ENCODE peak calls at places on chromosomes 3 and 15, in six cellular contexts. Y is endodermal cell, I is HL-60, F is bronchial epithelial cell, T is upper lobe of left lung, S is brain microvascular endothelial cell. L is an unnamed sample.

GRCh38 chr3:110697961-110698360 is 373.7 kb upstream of the NECTIN3 start:
- DNase-seq in T (no peak), S (peak; percentile 41), Y (no peak), I (no peak), F (peak; percentile 10), L (no peak)

GRCh38 chr3:58198362-58198761 is 12.4 kb downstream of the DNASE1L3 start:
- DNase-seq in I (no peak), T (no peak), Y (no peak), S (no peak), F (peak; percentile 48), L (no peak)

GRCh38 chr3:14411988-14412387 is 9.6 kb downstream of the SLC6A6 start:
- DNase-seq in Y (peak; percentile 81), I (no peak), T (no peak), S (no peak), F (no peak), L (no peak)

GRCh38 chr3:65402597-65402996 is 636.1 kb downstream of the MAGI1 start:
- DNase-seq in S (peak; percentile 71), T (no peak), F (peak; percentile 98), Y (peak; percentile 59), I (no peak), L (no peak)

GRCh38 chr15:56757884-56758283 is 24.6 kb upstream of the ZNF280D start:
- DNase-seq in T (no peak), I (peak; percentile 37), Y (no peak), F (no peak), S (no peak), L (no peak)

GRCh38 chr3:12568747-12569146 is 11.9 kb downstream of the MKRN2 start:
- DNase-seq in T (no peak), S (no peak), Y (no peak), F (no peak), I (no peak), L (no peak)

GRCh38 chr3:4416961-4417360 is 50.1 kb downstream of the SUMF1 start:
- DNase-seq in S (peak; percentile 93), Y (no peak), F (peak; percentile 100), I (no peak), T (no peak), L (no peak)

GRCh38 chr3:6644070-6644929 is 216.6 kb upstream of the GRM7 start:
- DNase-seq in F (no peak), T (no peak), Y (no peak), I (peak; percentile 23), S (no peak), L (no peak)

GRCh38 chr15:68820205-68820588 is 498 bp downstream of the ANP32A start:
- DNase-seq in Y (peak; percentile 67), S (peak; percentile 19), F (no peak), T (peak; percentile 90), I (peak; percentile 38), L (peak; percentile 46)

GRCh38 chr3:15974647-15975046 is 176.9 kb upstream of the ANKRD28 start:
- DNase-seq in F (no peak), S (no peak), I (peak; percentile 84), Y (peak; percentile 89), T (no peak), L (no peak)

GRCh38 chr3:114640126-114640525 is 346.3 kb downstream of the TIGIT start:
- DNase-seq in T (no peak), I (no peak), F (no peak), S (no peak), Y (no peak), L (no peak)
- TF ChIP-seq CTCF in T (no peak), I (no peak), F (no peak), S (no peak), Y (no peak), L (no peak)

DNA sequence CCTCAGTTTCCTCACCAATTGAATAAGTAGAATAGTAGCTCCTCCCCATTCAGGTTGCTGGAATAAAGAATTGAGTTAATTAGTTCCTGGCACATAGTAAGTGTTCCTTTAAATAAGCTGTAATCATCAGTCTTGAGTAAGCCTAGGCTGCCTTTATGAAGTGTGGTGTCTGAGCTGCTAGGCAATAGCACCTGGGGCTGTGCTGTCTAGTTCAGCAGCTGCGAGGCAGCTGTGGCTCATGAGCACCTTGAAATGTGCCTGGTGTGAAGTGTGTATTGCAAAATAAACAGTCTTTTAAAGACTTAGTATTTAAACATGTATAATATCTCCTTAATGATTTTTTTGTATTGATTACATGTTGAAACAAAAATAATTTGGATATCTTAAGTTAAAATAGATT is 77.6 kb downstream of the TOP2B start:
- DNase-seq in T (no peak), I (no peak), F (peak; percentile 40), Y (no peak), S (no peak), L (no peak)
- TF ChIP-seq CTCF in T (no peak), I (no peak), F (no peak), Y (no peak), S (no peak), L (no peak)

GRCh38 chr3:19229086-19229485 is 80.8 kb downstream of the KCNH8 start:
- DNase-seq in Y (no peak), S (no peak), I (peak; percentile 4), F (no peak), T (no peak), L (no peak)
- TF ChIP-seq CTCF in Y (peak; percentile 60), S (no peak), I (no peak), F (no peak), T (no peak), L (no peak)

DNA sequence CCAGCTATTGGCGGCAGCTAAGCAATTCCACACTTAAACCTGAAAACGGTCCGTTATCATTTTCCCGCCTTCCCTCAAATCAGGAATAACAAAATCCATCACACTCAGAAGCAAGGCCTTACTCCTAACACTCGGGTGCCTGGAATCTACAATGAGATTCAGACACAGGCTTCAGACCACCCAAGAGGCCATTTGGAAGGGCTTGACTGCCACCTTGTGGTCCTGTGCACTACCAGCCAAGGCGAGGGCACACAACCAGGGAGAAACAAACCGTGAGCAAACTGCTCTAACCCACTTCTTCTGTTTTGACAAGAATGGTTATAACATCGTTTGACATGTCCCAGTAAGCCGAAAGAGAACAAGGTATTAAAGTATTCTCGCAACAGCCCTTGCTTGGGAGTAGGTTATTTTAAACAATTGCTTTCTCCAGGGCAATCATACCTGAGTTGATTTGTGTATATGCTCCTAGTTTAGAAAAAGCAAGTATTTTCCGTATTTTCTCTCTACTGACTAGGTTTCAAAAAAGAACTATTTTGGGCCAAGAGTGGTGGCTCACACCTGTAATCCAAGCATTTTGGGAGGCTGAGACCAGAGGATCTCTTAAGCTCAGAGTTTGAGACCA is 40.1 kb upstream of the TAFA4 start:
- DNase-seq in S (peak; percentile 50), F (peak; percentile 44), T (no peak), Y (peak; percentile 95), I (peak; percentile 46), L (no peak)
- TF ChIP-seq CTCF in S (peak; percentile 95), F (peak; percentile 78), T (peak; percentile 45), Y (peak; percentile 95), I (peak; percentile 63), L (peak; percentile 46)